ENCODE peak calls at places on chromosomes 5 and 9, in four cellular contexts. H is fibroblast of the aortic adventitia, E is coronary artery, L is GM23248. I is an unnamed sample.

GRCh38 chr9:35675732-35676392 is 2.1 kb downstream of the CA9 start:
- DNase-seq in E (no peak), L (peak), H (no peak), I (no peak)

GRCh38 chr9:98022447-98022846 is 34.1 kb upstream of the NANS start:
- DNase-seq in L (peak), E (no peak), H (peak), I (peak)

GRCh38 chr9:116546711-116547581 is 140.2 kb upstream of the TRIM32 start:
- DNase-seq in L (peak), E (no peak), H (peak), I (no peak)

GRCh38 chr5:77223653-77224052 is 13.2 kb downstream of the PDE8B start:
- DNase-seq in E (no peak), L (no peak), H (no peak), I (no peak)

GRCh38 chr9:87148391-87149237 is 201.3 kb upstream of the GAS1 start:
- DNase-seq in H (peak), L (peak), E (peak), I (peak)

GRCh38 chr5:113520429-113520828 is 6.9 kb downstream of the YTHDC2 start:
- DNase-seq in L (peak), H (peak), E (no peak), I (no peak)

GRCh38 chr9:91428927-91429351 is 5.3 kb upstream of the NFIL3 start:
- DNase-seq in L (peak), H (peak), E (no peak), I (no peak)

GRCh38 chr9:116843863-116844620 is 156.9 kb downstream of the TRIM32 start:
- DNase-seq in H (no peak), L (no peak), E (no peak), I (no peak)

GRCh38 chr5:141363952-141364660 is at the start of gene PCDHGA5:
- DNase-seq in E (no peak), L (no peak), H (peak), I (no peak)

GRCh38 chr9:130986311-130986940 is 22.5 kb upstream of the LAMC3 start:
- DNase-seq in L (no peak), E (no peak), H (no peak), I (no peak)

GRCh38 chr5:137376127-137376526 is 123.0 kb downstream of the SPOCK1 start:
- DNase-seq in L (no peak), H (no peak), E (no peak), I (no peak)

GRCh38 chr5:118705931-118706330 is 282.4 kb downstream of the DTWD2 start:
- DNase-seq in L (no peak), H (no peak), E (no peak), I (no peak)

GRCh38 chr9:80560976-80561375 is 989.2 kb downstream of the TLE4 start:
- DNase-seq in E (no peak), L (no peak), H (no peak), I (no peak)

GRCh38 chr5:132947661-132948060 is 15.8 kb downstream of the AFF4 start:
- DNase-seq in E (no peak), L (peak), H (peak), I (no peak)
- H3K4me3 ChIP-seq in E (no peak), L (no peak), H (no peak), I (no peak)

GRCh38 chr5:175021886-175022285 is 297.5 kb downstream of the MSX2 start:
- DNase-seq in L (no peak), H (no peak), E (no peak), I (no peak)
- H3K4me3 ChIP-seq in L (no peak), H (no peak), E (no peak), I (no peak)

GRCh38 chr5:82046268-82046621 is 74.4 kb downstream of the ATG10 start:
- DNase-seq in L (no peak), H (peak), E (no peak), I (no peak)

GRCh38 chr5:82045526-82046267 is 73.9 kb downstream of the ATG10 start:
- DNase-seq in H (peak), E (no peak), L (peak), I (no peak)

DNA sequence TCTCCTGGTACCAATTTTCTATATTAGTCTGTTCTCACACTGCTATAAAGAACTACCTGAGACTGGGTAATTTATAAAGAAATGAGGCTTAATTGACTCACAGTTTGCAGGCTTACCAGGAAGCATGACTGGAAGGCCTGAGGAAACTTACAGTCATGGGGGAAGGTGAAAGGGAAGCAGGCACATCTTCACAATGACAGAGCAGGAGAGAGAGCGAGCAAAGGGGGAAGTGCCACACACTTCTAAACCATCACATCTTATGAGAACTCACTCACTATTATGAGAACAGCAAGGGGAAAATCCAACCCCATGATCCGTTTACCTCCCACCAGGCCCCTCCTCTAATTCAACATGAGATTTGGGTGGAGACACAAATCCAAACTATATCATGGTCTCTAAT is 72.2 kb downstream of the ATG10 start:
- DNase-seq in H (no peak), E (no peak), L (no peak), I (no peak)
- H3K4me3 ChIP-seq in H (no peak), E (no peak), L (no peak), I (no peak)

GRCh38 chr5:73812457-73812856 is 186.5 kb downstream of the ARHGEF28 start:
- DNase-seq in L (no peak), E (no peak), H (no peak), I (no peak)
- H3K4me3 ChIP-seq in L (no peak), E (no peak), H (no peak), I (no peak)

DNA sequence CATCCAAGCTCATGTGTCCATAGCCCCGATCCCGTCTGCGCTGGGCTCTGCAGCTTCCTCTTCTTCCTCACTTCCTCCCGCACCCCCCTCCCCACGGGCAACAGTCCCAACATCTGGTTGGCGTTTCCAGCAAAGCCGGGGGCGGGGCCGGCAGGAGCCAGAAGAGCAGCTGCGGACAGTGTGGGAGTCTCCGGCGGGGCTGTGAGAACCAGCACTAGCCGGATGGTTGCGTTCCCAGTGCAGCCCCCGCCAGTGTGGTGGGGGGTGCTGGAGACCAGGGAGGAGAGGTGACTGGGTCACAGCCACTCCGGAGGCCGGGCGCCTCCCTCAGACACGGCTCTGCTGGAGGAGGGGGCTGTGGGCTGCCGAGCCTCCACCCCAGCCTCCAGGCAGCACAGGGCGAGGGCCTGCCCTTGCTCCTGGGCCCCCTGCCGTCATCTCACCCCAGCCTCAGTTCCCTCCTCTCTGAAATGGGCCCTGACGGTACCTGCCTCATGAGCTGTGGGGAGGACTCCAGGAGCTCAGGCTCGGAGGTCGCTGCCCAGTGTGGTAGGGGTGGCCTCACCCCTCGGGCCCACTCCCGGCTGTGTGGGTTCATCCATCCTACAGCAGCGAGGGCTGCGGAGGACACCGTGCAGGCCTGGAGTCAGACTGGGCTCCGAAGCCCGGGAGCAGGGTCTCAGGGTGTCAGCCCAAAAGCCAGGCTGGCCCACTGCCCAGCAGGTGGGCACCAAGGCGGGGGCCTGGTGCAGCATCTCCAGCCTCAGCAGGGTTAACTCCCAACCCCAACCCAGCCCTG is 41.5 kb upstream of the NOTCH1 start:
- DNase-seq in H (peak), E (no peak), L (peak), I (no peak)
- H3K4me3 ChIP-seq in H (no peak), E (peak), L (no peak), I (no peak)

GRCh38 chr9:93129286-93129685 is 4.8 kb downstream of the NINJ1 start:
- DNase-seq in H (no peak), L (no peak), E (peak), I (peak)
- H3K4me3 ChIP-seq in H (no peak), L (no peak), E (peak), I (no peak)